ENCODE peak calls at places on chromosome 19, in four cellular contexts. One of them, this sample, is unnamed.
A peak's percentile ranks its signal among the peaks of the same experiment; 100 is the strongest.

GRCh38 chr19:46404884-46405658 is 8.3 kb downstream of the CCDC8 start:
- DNase-seq in tibial nerve: no peak
- DNase-seq in ascending aorta: no peak
- DNase-seq in brain microvascular endothelial cell: peak; percentile 37
- DNase-seq in this sample: peak; percentile 47

GRCh38 chr19:13839938-13840750 is 36.8 kb upstream of the NANOS3 start:
- DNase-seq in ascending aorta: peak; percentile 86
- DNase-seq in brain microvascular endothelial cell: no peak
- DNase-seq in tibial nerve: peak; percentile 37
- DNase-seq in this sample: peak; percentile 34

GRCh38 chr19:38731654-38732301 is 12.5 kb downstream of the CAPN12 start:
- DNase-seq in tibial nerve: no peak
- DNase-seq in brain microvascular endothelial cell: no peak
- DNase-seq in ascending aorta: peak; percentile 62
- DNase-seq in this sample: no peak

GRCh38 chr19:46787331-46788100 is 878 bp downstream of the SLC1A5 start:
- DNase-seq in ascending aorta: peak; percentile 76
- DNase-seq in brain microvascular endothelial cell: peak; percentile 24
- DNase-seq in tibial nerve: peak; percentile 53
- DNase-seq in this sample: peak; percentile 82

GRCh38 chr19:38508507-38508906 is 75.0 kb downstream of the RYR1 start:
- DNase-seq in ascending aorta: no peak
- DNase-seq in tibial nerve: no peak
- DNase-seq in brain microvascular endothelial cell: no peak
- DNase-seq in this sample: no peak

GRCh38 chr19:20928371-20928770 is 5.3 kb downstream of the ZNF85 start:
- DNase-seq in ascending aorta: no peak
- DNase-seq in brain microvascular endothelial cell: peak; percentile 94
- DNase-seq in tibial nerve: no peak
- DNase-seq in this sample: peak; percentile 23

GRCh38 chr19:10593820-10594637 is 6.9 kb upstream of the AP1M2 start:
- DNase-seq in ascending aorta: no peak
- DNase-seq in tibial nerve: peak; percentile 76
- DNase-seq in brain microvascular endothelial cell: no peak
- DNase-seq in this sample: peak; percentile 29

GRCh38 chr19:33552191-33552927 is 30.8 kb upstream of the PEPD start:
- DNase-seq in tibial nerve: no peak
- DNase-seq in ascending aorta: no peak
- DNase-seq in brain microvascular endothelial cell: no peak
- DNase-seq in this sample: no peak

GRCh38 chr19:48480151-48480475 is 10.9 kb downstream of the CYTH2 start:
- DNase-seq in brain microvascular endothelial cell: no peak
- DNase-seq in ascending aorta: peak; percentile 84
- DNase-seq in tibial nerve: peak; percentile 48
- DNase-seq in this sample: peak; percentile 20

GRCh38 chr19:41997851-41998229 is 3.8 kb upstream of the ATP1A3 start:
- DNase-seq in brain microvascular endothelial cell: no peak
- DNase-seq in tibial nerve: no peak
- DNase-seq in ascending aorta: no peak
- DNase-seq in this sample: no peak

GRCh38 chr19:40600086-40600917 is 867 bp upstream of the LTBP4 start:
- DNase-seq in brain microvascular endothelial cell: no peak
- DNase-seq in tibial nerve: no peak
- DNase-seq in ascending aorta: peak; percentile 79
- DNase-seq in this sample: no peak

GRCh38 chr19:24073807-24074206 is 13.2 kb upstream of the ZNF254 start:
- DNase-seq in tibial nerve: no peak
- DNase-seq in ascending aorta: no peak
- DNase-seq in brain microvascular endothelial cell: no peak
- DNase-seq in this sample: no peak

GRCh38 chr19:8340341-8341096 is 2.5 kb downstream of the KANK3 start:
- DNase-seq in brain microvascular endothelial cell: no peak
- DNase-seq in ascending aorta: no peak
- DNase-seq in tibial nerve: no peak
- DNase-seq in this sample: no peak

GRCh38 chr19:45824041-45824471 is 8.9 kb upstream of the RSPH6A start:
- DNase-seq in ascending aorta: no peak
- DNase-seq in tibial nerve: no peak
- DNase-seq in brain microvascular endothelial cell: no peak
- DNase-seq in this sample: no peak

GRCh38 chr19:28727133-28727834 is 485.7 kb downstream of the UQCRFS1 start:
- DNase-seq in brain microvascular endothelial cell: no peak
- DNase-seq in tibial nerve: no peak
- DNase-seq in ascending aorta: no peak
- DNase-seq in this sample: peak; percentile 22

GRCh38 chr19:10961073-10961762 is 388 bp downstream of the SMARCA4 start:
- DNase-seq in brain microvascular endothelial cell: peak; percentile 12
- DNase-seq in ascending aorta: peak; percentile 67
- DNase-seq in tibial nerve: peak; percentile 23
- DNase-seq in this sample: peak; percentile 28

GRCh38 chr19:57434386-57435061 is 601 bp upstream of the ZNF749 start:
- DNase-seq in tibial nerve: no peak
- DNase-seq in brain microvascular endothelial cell: no peak
- DNase-seq in ascending aorta: no peak
- DNase-seq in this sample: no peak

GRCh38 chr19:41221514-41222205 is 2.6 kb downstream of the AXL start:
- DNase-seq in ascending aorta: no peak
- DNase-seq in brain microvascular endothelial cell: no peak
- DNase-seq in tibial nerve: no peak
- DNase-seq in this sample: no peak

GRCh38 chr19:31332096-31332495 is 17.1 kb downstream of the TSHZ3 start:
- DNase-seq in ascending aorta: no peak
- DNase-seq in tibial nerve: no peak
- DNase-seq in brain microvascular endothelial cell: no peak
- DNase-seq in this sample: no peak

GRCh38 chr19:31331536-31331935 is 17.7 kb downstream of the TSHZ3 start:
- DNase-seq in tibial nerve: no peak
- DNase-seq in brain microvascular endothelial cell: no peak
- DNase-seq in ascending aorta: no peak
- DNase-seq in this sample: no peak

GRCh38 chr19:31329819-31330218 is 19.4 kb downstream of the TSHZ3 start:
- DNase-seq in tibial nerve: no peak
- DNase-seq in brain microvascular endothelial cell: no peak
- DNase-seq in ascending aorta: no peak
- DNase-seq in this sample: no peak

GRCh38 chr19:31330761-31331160 is 18.5 kb downstream of the TSHZ3 start:
- DNase-seq in brain microvascular endothelial cell: no peak
- DNase-seq in ascending aorta: no peak
- DNase-seq in tibial nerve: no peak
- DNase-seq in this sample: no peak

GRCh38 chr19:31330237-31330636 is 19.0 kb downstream of the TSHZ3 start:
- DNase-seq in tibial nerve: no peak
- DNase-seq in brain microvascular endothelial cell: no peak
- DNase-seq in ascending aorta: no peak
- DNase-seq in this sample: no peak
- H3K4me3 ChIP-seq in tibial nerve: no peak overlapping the region
- H3K4me3 ChIP-seq in brain microvascular endothelial cell: no peak overlapping the region
- H3K4me3 ChIP-seq in ascending aorta: no peak overlapping the region
- H3K4me3 ChIP-seq in this sample: no peak overlapping the region

DNA sequence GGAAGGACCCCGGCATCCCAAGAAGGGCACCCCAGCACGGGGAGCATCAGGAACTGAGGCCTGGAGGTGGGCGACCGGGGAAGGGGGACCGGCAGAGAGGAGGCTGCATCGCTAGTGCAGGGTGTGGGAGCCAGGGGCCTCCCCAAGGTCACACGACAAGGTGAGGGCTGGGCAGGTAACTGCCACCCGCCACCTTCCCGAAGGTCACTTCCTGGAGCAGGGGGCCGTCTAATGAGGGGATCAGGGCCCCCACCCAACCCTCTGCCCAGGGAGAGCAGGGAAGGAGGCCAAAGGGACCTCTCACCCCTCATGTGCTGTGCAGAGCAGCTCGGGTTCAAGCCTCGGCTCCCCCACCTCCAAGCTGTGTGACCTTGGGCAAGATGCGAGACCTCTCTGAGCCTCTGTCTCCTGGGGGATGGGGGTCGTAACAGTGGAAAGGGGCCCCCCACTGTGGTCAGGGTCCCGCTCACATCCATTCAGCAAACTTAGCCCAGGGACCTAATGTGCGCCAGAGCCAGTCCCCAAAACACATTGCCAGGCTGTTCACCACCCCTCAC is 6.0 kb downstream of the ZBTB7A start:
- DNase-seq in brain microvascular endothelial cell: no peak
- DNase-seq in tibial nerve: no peak
- DNase-seq in ascending aorta: no peak
- DNase-seq in this sample: no peak
- H3K4me3 ChIP-seq in brain microvascular endothelial cell: no peak overlapping the region
- H3K4me3 ChIP-seq in tibial nerve: no peak overlapping the region
- H3K4me3 ChIP-seq in ascending aorta: peak overlapping the region; percentile 45
- H3K4me3 ChIP-seq in this sample: peak overlapping the region; percentile 53

GRCh38 chr19:6271251-6271650 is 8.5 kb downstream of the MLLT1 start:
- DNase-seq in ascending aorta: no peak
- DNase-seq in tibial nerve: no peak
- DNase-seq in brain microvascular endothelial cell: no peak
- DNase-seq in this sample: no peak
- H3K4me3 ChIP-seq in ascending aorta: no peak overlapping the region
- H3K4me3 ChIP-seq in tibial nerve: peak overlapping the region; percentile 10
- H3K4me3 ChIP-seq in brain microvascular endothelial cell: no peak overlapping the region
- H3K4me3 ChIP-seq in this sample: peak overlapping the region; percentile 35

DNA sequence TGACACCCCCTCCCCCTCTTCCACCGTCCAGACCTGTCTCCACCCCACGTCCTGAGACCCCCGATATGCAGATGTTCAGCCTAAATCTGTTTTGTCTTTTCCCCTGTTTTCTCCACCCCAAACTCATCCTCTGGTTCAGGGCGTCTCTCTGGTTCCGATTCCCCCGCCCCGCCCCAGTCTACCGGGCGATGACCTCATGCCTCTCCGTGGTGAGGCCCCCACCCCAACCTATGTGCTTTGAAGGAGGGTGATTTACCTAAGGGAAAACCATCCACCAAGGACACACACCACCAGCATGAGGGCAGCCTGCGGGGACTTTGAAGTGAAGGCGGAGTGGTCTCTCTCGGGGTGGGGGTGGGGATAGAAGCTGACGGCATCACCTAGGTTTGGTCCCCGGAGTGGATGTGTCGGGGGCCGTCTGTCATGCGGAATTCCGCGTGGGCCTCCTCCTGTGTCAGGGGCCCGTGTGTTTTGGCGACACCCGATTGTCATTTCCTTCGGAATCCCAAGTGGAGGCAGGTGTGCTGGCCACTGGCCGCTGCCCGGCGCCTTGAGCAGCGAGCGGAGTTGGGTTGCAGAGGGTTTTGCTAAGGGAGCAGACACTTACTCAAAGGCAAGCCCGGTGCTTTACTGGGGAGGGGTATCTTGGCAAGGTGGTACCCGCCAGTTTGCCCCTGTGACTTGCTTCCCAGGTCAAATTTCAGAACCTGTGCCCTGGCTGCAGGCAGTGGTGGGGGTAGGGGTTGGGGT is 1.4 kb downstream of the FZR1 start:
- DNase-seq in brain microvascular endothelial cell: no peak
- DNase-seq in tibial nerve: no peak
- DNase-seq in ascending aorta: no peak
- DNase-seq in this sample: no peak
- H3K4me3 ChIP-seq in brain microvascular endothelial cell: peak overlapping the region; percentile 78
- H3K4me3 ChIP-seq in tibial nerve: peak overlapping the region; percentile 96
- H3K4me3 ChIP-seq in ascending aorta: peak overlapping the region; percentile 100
- H3K4me3 ChIP-seq in this sample: peak overlapping the region; percentile 81

GRCh38 chr19:2777952-2778683 is 5.0 kb downstream of the SGTA start:
- DNase-seq in brain microvascular endothelial cell: no peak
- DNase-seq in ascending aorta: no peak
- DNase-seq in tibial nerve: no peak
- DNase-seq in this sample: no peak

GRCh38 chr19:2774083-2774679 is 8.9 kb downstream of the SGTA start:
- DNase-seq in tibial nerve: no peak
- DNase-seq in brain microvascular endothelial cell: no peak
- DNase-seq in ascending aorta: no peak
- DNase-seq in this sample: no peak

GRCh38 chr19:2779121-2779740 is 3.8 kb downstream of the SGTA start:
- DNase-seq in brain microvascular endothelial cell: no peak
- DNase-seq in ascending aorta: no peak
- DNase-seq in tibial nerve: no peak
- DNase-seq in this sample: no peak

GRCh38 chr19:2774953-2775555 is 8.0 kb downstream of the SGTA start:
- DNase-seq in tibial nerve: no peak
- DNase-seq in ascending aorta: no peak
- DNase-seq in brain microvascular endothelial cell: no peak
- DNase-seq in this sample: no peak

DNA sequence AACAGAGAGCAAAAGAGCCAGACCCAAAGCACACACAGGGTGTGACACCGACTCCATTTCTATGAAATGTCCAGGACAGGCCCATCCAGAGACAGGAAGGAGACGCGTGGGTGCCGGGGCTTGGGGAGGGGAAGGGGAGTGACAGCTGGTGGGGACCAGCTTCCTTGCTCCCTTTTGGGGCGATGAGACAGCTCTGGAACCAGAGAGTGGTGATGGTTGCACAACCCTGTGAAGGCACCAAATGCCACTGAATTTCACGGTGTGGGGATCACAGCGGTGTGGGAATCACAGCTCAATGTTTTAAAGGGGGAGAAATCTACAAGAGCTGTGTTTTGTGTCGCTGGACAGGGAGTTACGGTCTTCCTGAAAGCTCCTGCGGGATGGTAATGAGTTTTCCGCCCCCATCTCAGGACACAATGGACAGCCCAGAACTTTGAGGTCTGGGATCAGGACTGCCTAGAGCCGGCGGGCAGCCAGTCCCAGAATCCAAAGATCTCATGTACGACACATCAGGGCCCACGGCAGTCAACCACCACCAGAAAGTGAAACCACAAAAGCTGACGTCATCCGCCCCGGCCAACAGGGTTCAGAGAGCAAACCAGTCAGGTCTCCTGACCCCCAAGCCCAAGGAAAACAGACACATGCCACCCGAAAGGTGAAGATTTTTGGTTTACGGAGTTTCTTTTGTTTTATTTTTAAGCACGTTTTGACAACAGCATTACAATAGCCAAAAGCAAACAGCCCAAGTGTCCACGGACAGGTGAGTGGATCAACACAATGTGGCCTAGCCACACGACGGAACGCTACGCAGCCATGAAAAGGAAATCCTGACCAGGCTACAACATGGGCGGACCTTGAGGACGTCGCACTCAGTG is 7.3 kb downstream of the SGTA start:
- DNase-seq in ascending aorta: peak; percentile 82
- DNase-seq in tibial nerve: peak; percentile 52
- DNase-seq in brain microvascular endothelial cell: peak; percentile 39
- DNase-seq in this sample: no peak
- H3K4me3 ChIP-seq in ascending aorta: no peak overlapping the region
- H3K4me3 ChIP-seq in tibial nerve: peak overlapping the region; percentile 3
- H3K4me3 ChIP-seq in brain microvascular endothelial cell: no peak overlapping the region
- H3K4me3 ChIP-seq in this sample: no peak overlapping the region

This sample was measured in fibroblast of the aortic adventitia.